ENCODE peak calls at places on chromosomes 7 and 10, in seven cellular contexts. A is osteocyte, C is cardiac fibroblast, T is psoas muscle, M is astrocyte of the spinal cord, I is left ventricle myocardium inferior, J is upper lobe of right lung. F is an unnamed sample.

GRCh38 chr7:38699481-38699880 is 68.3 kb upstream of the AMPH start:
- DNase-seq in T (no peak), C (peak), J (no peak), M (no peak), I (no peak), A (no peak), F (peak)

GRCh38 chr7:50303894-50304157 is 690 bp upstream of the IKZF1 start:
- DNase-seq in M (no peak), A (no peak), I (no peak), C (no peak), T (no peak), J (peak), F (no peak)

GRCh38 chr10:27383595-27384542 is 120.2 kb upstream of the RAB18 start:
- DNase-seq in T (no peak), I (no peak), J (no peak), C (no peak), A (no peak), M (peak), F (no peak)

GRCh38 chr10:52706347-52707070 is 66.1 kb downstream of the MBL2 start:
- DNase-seq in C (peak), I (no peak), T (no peak), M (peak), A (no peak), J (no peak), F (peak)

GRCh38 chr7:134811798-134812197 is 32.4 kb downstream of the CALD1 start:
- DNase-seq in T (no peak), C (peak), I (no peak), M (peak), A (no peak), J (no peak), F (no peak)

GRCh38 chr7:155741805-155742204 is 70.5 kb downstream of the SHH start:
- DNase-seq in I (no peak), M (no peak), A (no peak), C (no peak), T (no peak), J (no peak), F (no peak)

GRCh38 chr7:33459340-33459751 is 330.0 kb downstream of the BBS9 start:
- DNase-seq in M (peak), I (no peak), J (no peak), A (no peak), C (peak), T (no peak), F (peak)

GRCh38 chr10:114724707-114725106 is 66.6 kb upstream of the ABLIM1 start:
- DNase-seq in I (no peak), J (no peak), C (no peak), A (no peak), M (no peak), T (no peak), F (no peak)

GRCh38 chr10:11898372-11899066 is 75.4 kb downstream of the PROSER2 start:
- DNase-seq in A (no peak), T (no peak), I (no peak), M (peak), C (peak), J (peak), F (no peak)

GRCh38 chr10:17779761-17780160 is 27.8 kb downstream of the TMEM236 start:
- DNase-seq in T (no peak), I (no peak), C (no peak), A (no peak), J (no peak), M (no peak), F (no peak)

DNA sequence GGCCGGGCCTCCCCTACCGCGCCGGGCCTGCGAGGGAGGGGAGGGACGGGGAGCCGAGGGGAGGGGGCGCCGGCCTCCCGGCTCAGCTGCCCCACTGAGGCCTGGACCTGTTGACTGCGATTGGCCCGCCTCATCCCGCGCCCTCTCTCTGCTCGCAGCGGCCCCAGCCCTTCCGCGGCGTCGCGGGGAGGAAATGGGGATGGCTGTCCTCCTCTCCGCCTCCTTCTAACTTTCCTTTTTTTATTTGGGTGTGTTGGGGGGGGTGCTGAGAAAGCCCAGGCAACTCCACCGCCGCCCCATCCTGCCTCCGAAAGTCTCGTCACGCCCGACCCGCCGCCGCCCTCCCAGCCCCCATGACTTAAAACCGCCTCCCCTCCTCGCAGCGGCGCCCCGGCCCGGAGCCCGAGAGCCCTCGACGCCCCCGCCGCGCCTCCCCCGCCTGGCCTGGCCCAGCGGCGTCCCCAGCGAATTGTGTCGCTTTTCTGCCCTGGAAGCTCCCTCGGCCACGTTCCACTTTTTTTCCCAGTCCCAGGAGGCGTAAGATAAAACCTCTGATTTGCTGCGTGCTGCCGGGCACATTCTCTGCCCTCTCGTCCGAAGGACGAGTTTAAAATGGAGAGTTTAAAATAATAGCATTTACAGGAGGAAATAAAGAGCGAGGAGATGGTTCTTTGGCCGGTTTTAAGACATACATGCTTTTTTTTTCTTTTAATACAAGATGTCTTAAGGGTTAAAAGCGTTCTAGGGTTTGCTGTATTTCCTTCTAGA is 886 bp upstream of the SKIDA1 start:
- DNase-seq in C (peak), I (peak), T (peak), M (peak), J (peak), A (peak), F (peak)
- TF ChIP-seq CTCF in C (no peak), I (no peak), T (no peak), M (no peak), J (no peak), A (no peak), F (no peak)

GRCh38 chr10:102713483-102713813 is 749 bp downstream of the ARL3 start:
- DNase-seq in A (no peak), J (no peak), M (no peak), C (no peak), T (no peak), I (no peak), F (no peak)
- TF ChIP-seq CTCF in A (no peak), J (no peak), M (peak), C (peak), T (no peak), I (no peak), F (no peak)

DNA sequence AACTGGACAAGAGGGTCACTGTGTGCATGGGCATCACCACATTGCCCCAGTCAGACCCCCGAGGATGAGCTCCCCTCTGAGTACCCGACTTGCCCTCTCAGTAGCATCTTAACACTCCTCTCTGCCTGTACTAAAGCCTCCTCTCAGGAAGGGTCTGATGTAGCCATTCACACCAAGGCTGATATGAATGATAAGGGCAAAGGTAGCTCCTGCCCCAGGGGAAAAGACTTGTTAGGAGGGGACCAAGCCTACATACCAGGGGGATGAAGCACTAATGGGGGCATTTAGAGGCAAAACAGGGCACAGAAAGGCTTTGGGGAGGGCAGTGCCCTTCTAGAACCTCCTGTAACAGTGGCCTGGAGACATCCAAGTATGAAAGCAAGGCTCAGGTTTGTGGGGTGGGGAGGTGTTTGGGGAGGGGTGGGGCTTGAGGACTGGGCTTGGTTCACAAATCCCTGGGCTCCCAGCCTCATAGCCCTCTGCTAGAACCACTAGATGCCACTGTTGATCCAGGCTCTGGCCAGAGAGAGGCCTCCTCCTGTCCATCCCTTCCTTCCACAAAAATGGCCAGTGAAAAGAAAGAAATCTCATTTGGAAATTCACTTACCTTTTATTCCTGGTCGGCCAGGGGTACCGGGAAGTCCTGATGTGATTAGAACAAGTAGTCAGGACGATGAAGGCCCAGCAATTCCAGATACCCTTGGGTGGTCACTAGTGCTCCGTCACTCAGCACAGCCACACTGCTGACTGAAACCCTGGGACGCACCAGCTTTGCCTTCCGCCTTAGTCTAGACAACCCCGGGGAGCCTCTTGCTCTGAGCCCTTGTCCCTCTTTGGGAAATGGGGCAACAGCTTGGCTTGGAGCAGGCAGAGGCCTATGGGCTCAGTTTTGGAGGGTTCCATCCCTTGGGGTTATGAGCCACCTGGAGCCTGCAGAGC is 40.3 kb downstream of the COL17A1 start:
- DNase-seq in J (no peak), T (no peak), M (peak), A (peak), C (peak), I (no peak), F (peak)
- TF ChIP-seq CTCF in J (peak), T (peak), M (peak), A (peak), C (peak), I (peak), F (peak)

DNA sequence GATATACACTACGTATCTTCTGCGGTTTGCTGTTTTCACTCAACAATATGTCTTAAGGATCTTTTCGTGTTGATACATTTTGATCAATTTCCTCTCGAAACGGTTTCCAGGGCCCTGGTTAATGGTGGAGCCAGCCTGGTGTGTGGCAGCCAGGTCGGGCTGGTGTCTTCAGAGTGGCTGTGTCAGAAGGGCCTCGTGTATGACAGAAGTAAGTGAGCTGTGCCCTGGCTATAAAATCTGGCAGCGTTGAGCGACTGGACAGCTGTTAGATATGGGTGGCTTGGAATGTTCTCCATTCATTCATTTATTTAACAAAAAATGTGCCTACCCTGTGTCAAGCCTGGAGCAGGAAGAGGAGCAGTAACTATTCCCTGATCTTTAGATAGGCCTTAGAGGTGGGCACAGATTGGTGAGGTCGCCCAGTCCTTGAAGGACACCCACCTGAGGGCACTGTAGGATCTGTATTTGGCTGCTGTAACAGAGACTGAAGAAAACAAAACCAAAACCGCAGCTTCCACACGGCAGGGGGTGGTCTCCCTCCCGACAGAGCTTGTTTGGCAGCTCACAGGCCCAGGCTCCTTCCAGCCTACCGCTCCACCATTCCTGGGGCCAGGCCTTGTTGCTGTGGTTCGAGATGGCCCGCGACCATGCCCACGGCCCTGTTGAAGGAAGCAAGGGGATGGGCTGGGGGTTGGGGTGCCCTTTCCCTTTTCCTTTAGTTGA is 30.3 kb downstream of the ZNF783 start:
- DNase-seq in I (no peak), A (peak), C (no peak), M (peak), J (no peak), T (no peak), F (no peak)
- TF ChIP-seq CTCF in I (no peak), A (no peak), C (no peak), M (no peak), J (no peak), T (no peak), F (no peak)

DNA sequence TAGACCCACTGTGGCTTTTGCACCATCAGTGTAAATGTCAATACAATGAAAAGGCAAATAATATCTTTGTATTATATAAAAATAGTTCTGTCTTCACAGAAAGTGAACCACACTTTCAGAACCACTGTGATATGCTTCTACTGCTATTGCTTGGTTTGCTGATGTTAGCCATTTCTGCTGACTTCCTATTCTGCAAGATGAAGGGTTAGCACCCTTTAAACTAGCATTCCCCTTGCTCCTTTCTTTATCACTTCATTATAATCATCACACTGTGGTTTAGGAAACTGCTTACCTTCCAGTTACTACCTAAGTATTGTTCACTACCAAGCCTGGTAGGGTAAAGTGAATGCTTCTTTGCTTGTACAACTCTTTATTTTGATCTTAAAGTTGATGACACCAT is 29.2 kb downstream of the MYPN start:
- DNase-seq in I (no peak), C (no peak), T (no peak), M (no peak), A (no peak), J (no peak), F (no peak)
- TF ChIP-seq CTCF in I (no peak), C (no peak), T (no peak), M (no peak), A (no peak), J (no peak), F (no peak)

GRCh38 chr7:78879206-78879605 is 574.3 kb downstream of the MAGI2 start:
- DNase-seq in I (no peak), M (no peak), C (no peak), T (no peak), A (no peak), J (no peak), F (no peak)
- TF ChIP-seq CTCF in I (no peak), M (no peak), C (no peak), T (no peak), A (no peak), J (no peak), F (no peak)

F was measured in HFFc6.